ENCODE peak calls at places on chromosomes 12 and 14, in eight cellular contexts. D is GM20000, J is GM13976, C is activated B cell treated with CpG ODN at 0.5 μM for 24 hours, G is heart left ventricle, T is RWPE2, K is tibial nerve, W is type B pancreatic cell. V is an unnamed sample.

GRCh38 chr12:7856516-7856915 is 16.2 kb downstream of the SLC2A14 start:
- DNase-seq in D (no peak), J (no peak), C (no peak), G (no peak), T (no peak), K (no peak), W (no peak), V (no peak)

GRCh38 chr12:53569174-53569557 is 57.0 kb downstream of the ATF7 start:
- DNase-seq in D (no peak), J (no peak), C (no peak), G (no peak), T (no peak), K (no peak), W (no peak), V (no peak)

GRCh38 chr14:92341791-92342190 is 18.8 kb downstream of the SLC24A4 start:
- DNase-seq in D (no peak), J (no peak), C (no peak), G (no peak), T (no peak), K (no peak), W (no peak), V (no peak)

GRCh38 chr12:12612403-12612802 is 727 bp downstream of the CREBL2 start:
- DNase-seq in D (peak), J (peak), C (no peak), G (no peak), T (no peak), K (no peak), W (no peak), V (no peak)

GRCh38 chr12:119988440-119988787 is 622 bp upstream of the BICDL1 start:
- DNase-seq in D (no peak), J (no peak), C (no peak), G (no peak), T (no peak), K (no peak), W (no peak), V (no peak)

GRCh38 chr14:68949236-68949965 is 29.7 kb downstream of the ACTN1 start:
- DNase-seq in D (no peak), J (no peak), C (no peak), G (peak), T (no peak), K (no peak), W (no peak), V (peak)

GRCh38 chr12:17416748-17417147 is 673.2 kb downstream of the RERGL start:
- DNase-seq in D (no peak), J (no peak), C (no peak), G (no peak), T (no peak), K (no peak), W (no peak), V (no peak)

GRCh38 chr12:19654630-19655384 is 215.5 kb downstream of the AEBP2 start:
- DNase-seq in D (no peak), J (no peak), C (no peak), G (no peak), T (no peak), K (no peak), W (no peak), V (no peak)

GRCh38 chr12:111673503-111673902 is 12.3 kb downstream of the BRAP start:
- DNase-seq in D (no peak), J (peak), C (no peak), G (no peak), T (no peak), K (no peak), W (no peak), V (no peak)

GRCh38 chr12:115667116-115667515 is 610.4 kb downstream of the MED13L start:
- DNase-seq in D (no peak), J (no peak), C (no peak), G (no peak), T (no peak), K (no peak), W (no peak), V (no peak)

GRCh38 chr14:98952595-98953325 is 319.2 kb downstream of the BCL11B start:
- DNase-seq in D (no peak), J (no peak), C (no peak), G (no peak), T (peak), K (no peak), W (peak), V (no peak)

GRCh38 chr12:19131020-19131431 is 1.5 kb downstream of the PLEKHA5 start:
- DNase-seq in D (peak), J (peak), C (no peak), G (peak), T (no peak), K (no peak), W (no peak), V (no peak)

GRCh38 chr14:90388982-90389381 is 7.8 kb upstream of the CALM1 start:
- DNase-seq in D (no peak), J (no peak), C (no peak), G (no peak), T (no peak), K (no peak), W (no peak), V (no peak)

GRCh38 chr14:33938131-33938949 is 12.5 kb downstream of the EGLN3 start:
- DNase-seq in D (no peak), J (no peak), C (no peak), G (peak), T (peak), K (no peak), W (peak), V (no peak)

GRCh38 chr14:52693004-52693403 is 2.4 kb downstream of the ERO1A start:
- DNase-seq in D (no peak), J (no peak), C (no peak), G (no peak), T (no peak), K (no peak), W (no peak), V (no peak)

GRCh38 chr14:52693532-52693931 is 1.8 kb downstream of the ERO1A start:
- DNase-seq in D (no peak), J (no peak), C (no peak), G (no peak), T (no peak), K (no peak), W (no peak), V (no peak)

GRCh38 chr14:52694761-52695480 is 437 bp downstream of the ERO1A start:
- DNase-seq in D (peak), J (peak), C (no peak), G (peak), T (peak), K (no peak), W (no peak), V (no peak)

GRCh38 chr14:52692248-52692962 is 3.0 kb downstream of the ERO1A start:
- DNase-seq in D (no peak), J (no peak), C (no peak), G (no peak), T (no peak), K (no peak), W (no peak), V (no peak)

GRCh38 chr14:52695481-52696091 is at the start of gene ERO1A:
- DNase-seq in D (peak), J (peak), C (peak), G (peak), T (peak), K (peak), W (peak), V (no peak)
- TF ChIP-seq CTCF in D (no peak), J (no peak), C (no peak), G (no peak), T (peak), K (no peak), W (no peak), V (peak)

GRCh38 chr12:43277630-43278267 is 274.3 kb downstream of the ADAMTS20 start:
- DNase-seq in D (no peak), J (no peak), C (no peak), G (no peak), T (no peak), K (no peak), W (no peak), V (no peak)

GRCh38 chr12:43282106-43282505 is 269.9 kb downstream of the ADAMTS20 start:
- DNase-seq in D (no peak), J (no peak), C (no peak), G (no peak), T (no peak), K (no peak), W (no peak), V (no peak)

GRCh38 chr12:43283206-43283605 is 268.8 kb downstream of the ADAMTS20 start:
- DNase-seq in D (no peak), J (no peak), C (no peak), G (no peak), T (no peak), K (no peak), W (no peak), V (no peak)

GRCh38 chr12:43281563-43281962 is 270.4 kb downstream of the ADAMTS20 start:
- DNase-seq in D (no peak), J (no peak), C (no peak), G (no peak), T (no peak), K (no peak), W (no peak), V (no peak)

GRCh38 chr12:43278268-43278832 is 273.7 kb downstream of the ADAMTS20 start:
- DNase-seq in D (peak), J (peak), C (no peak), G (no peak), T (no peak), K (no peak), W (no peak), V (no peak)
- TF ChIP-seq CTCF in D (no peak), J (no peak), C (no peak), G (no peak), T (no peak), K (no peak), W (no peak), V (no peak)

GRCh38 chr12:26863515-26863914 is 30.5 kb upstream of the ITPR2 start:
- DNase-seq in D (no peak), J (no peak), C (no peak), G (no peak), T (no peak), K (no peak), W (no peak), V (no peak)
- TF ChIP-seq CTCF in D (peak), J (peak), C (no peak), G (no peak), T (no peak), K (no peak), W (peak), V (peak)

GRCh38 chr12:10249690-10250455 is 37.2 kb downstream of the GABARAPL1 start:
- DNase-seq in D (no peak), J (no peak), C (no peak), G (no peak), T (no peak), K (no peak), W (no peak), V (no peak)
- TF ChIP-seq CTCF in D (no peak), J (no peak), C (no peak), G (no peak), T (no peak), K (no peak), W (no peak), V (no peak)